ENCODE peak calls at places on chromosomes 4 and X, in four cellular contexts. One of them, this sample, is unnamed.
A peak's percentile ranks its signal among the peaks of the same experiment; 100 is the strongest.

GRCh38 chr4:24382381-24382780 is 202.0 kb downstream of the DHX15 start:
- DNase-seq in nephron progenitor cell: no peak
- DNase-seq in AG09309: no peak
- DNase-seq in foreskin fibroblast: no peak
- DNase-seq in this sample: no peak

GRCh38 chrX:123993326-123993725 is 31.8 kb downstream of the STAG2 start:
- DNase-seq in nephron progenitor cell: no peak
- DNase-seq in AG09309: peak; percentile 14
- DNase-seq in foreskin fibroblast: peak; percentile 64
- DNase-seq in this sample: no peak

GRCh38 chrX:40132751-40133150 is 35.0 kb upstream of the BCOR start:
- DNase-seq in nephron progenitor cell: no peak
- DNase-seq in AG09309: no peak
- DNase-seq in foreskin fibroblast: no peak
- DNase-seq in this sample: no peak

GRCh38 chr4:164087733-164088132 is 593.2 kb downstream of the TMA16 start:
- DNase-seq in nephron progenitor cell: no peak
- DNase-seq in AG09309: no peak
- DNase-seq in foreskin fibroblast: no peak
- DNase-seq in this sample: no peak

GRCh38 chr4:2408401-2408958 is 10.0 kb downstream of the ZFYVE28 start:
- DNase-seq in nephron progenitor cell: no peak
- DNase-seq in AG09309: no peak
- DNase-seq in foreskin fibroblast: no peak
- DNase-seq in this sample: no peak

GRCh38 chr4:82624819-82625218 is 63.0 kb upstream of the TMEM150C start:
- DNase-seq in nephron progenitor cell: no peak
- DNase-seq in AG09309: no peak
- DNase-seq in foreskin fibroblast: peak; percentile 24
- DNase-seq in this sample: no peak

GRCh38 chr4:37453361-37454262 is 209.1 kb downstream of the NWD2 start:
- DNase-seq in nephron progenitor cell: peak; percentile 73
- DNase-seq in AG09309: no peak
- DNase-seq in foreskin fibroblast: peak; percentile 3
- DNase-seq in this sample: peak; percentile 79

GRCh38 chr4:601612-602558 is 23.5 kb upstream of the PDE6B start:
- DNase-seq in nephron progenitor cell: no peak
- DNase-seq in AG09309: no peak
- DNase-seq in foreskin fibroblast: no peak
- DNase-seq in this sample: no peak

GRCh38 chr4:98267498-98267897 is 6.3 kb downstream of the RAP1GDS1 start:
- DNase-seq in nephron progenitor cell: no peak
- DNase-seq in AG09309: no peak
- DNase-seq in foreskin fibroblast: no peak
- DNase-seq in this sample: no peak

GRCh38 chrX:49915352-49916222 is 6.8 kb upstream of the CLCN5 start:
- DNase-seq in nephron progenitor cell: peak; percentile 49
- DNase-seq in AG09309: peak; percentile 28
- DNase-seq in foreskin fibroblast: peak; percentile 24
- DNase-seq in this sample: peak; percentile 32

GRCh38 chr4:3323071-3323481 is 30.3 kb downstream of the RGS12 start:
- DNase-seq in nephron progenitor cell: no peak
- DNase-seq in AG09309: no peak
- DNase-seq in foreskin fibroblast: no peak
- DNase-seq in this sample: no peak

GRCh38 chrX:26871967-26872366 is 591.2 kb downstream of the PPP4R3C start:
- DNase-seq in nephron progenitor cell: no peak
- DNase-seq in AG09309: no peak
- DNase-seq in foreskin fibroblast: no peak
- DNase-seq in this sample: no peak

GRCh38 chrX:75295641-75296040 is 21.8 kb downstream of the UPRT start:
- DNase-seq in nephron progenitor cell: no peak
- DNase-seq in AG09309: no peak
- DNase-seq in foreskin fibroblast: no peak
- DNase-seq in this sample: no peak

GRCh38 chrX:75297508-75297907 is 23.6 kb downstream of the UPRT start:
- DNase-seq in nephron progenitor cell: no peak
- DNase-seq in AG09309: no peak
- DNase-seq in foreskin fibroblast: no peak
- DNase-seq in this sample: no peak

GRCh38 chrX:75303795-75304194 is 29.9 kb downstream of the UPRT start:
- DNase-seq in nephron progenitor cell: no peak
- DNase-seq in AG09309: peak; percentile 39
- DNase-seq in foreskin fibroblast: no peak
- DNase-seq in this sample: no peak

DNA sequence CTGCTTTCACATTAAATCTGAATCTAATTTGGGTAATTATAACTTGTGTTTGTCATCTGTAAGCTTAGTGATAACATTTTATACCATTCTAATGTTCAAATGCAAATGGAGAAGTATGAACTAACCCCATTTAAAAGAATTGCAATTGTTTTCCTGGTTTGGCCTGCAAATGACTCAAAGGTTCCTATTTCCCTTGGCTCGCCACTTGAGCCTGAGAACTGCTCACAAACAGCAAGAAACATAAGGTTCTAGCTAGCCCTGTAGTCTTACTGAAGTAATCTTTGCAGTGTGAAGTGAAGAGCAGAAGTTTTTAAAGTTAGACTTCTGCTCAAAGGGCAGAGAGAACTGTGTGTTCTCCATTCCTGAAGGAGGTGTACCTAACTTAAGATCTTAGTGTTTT is 27.2 kb downstream of the UPRT start:
- DNase-seq in nephron progenitor cell: no peak
- DNase-seq in AG09309: no peak
- DNase-seq in foreskin fibroblast: no peak
- DNase-seq in this sample: no peak
- TF ChIP-seq CTCF in nephron progenitor cell: no peak
- TF ChIP-seq CTCF in AG09309: no peak
- TF ChIP-seq CTCF in foreskin fibroblast: no peak
- TF ChIP-seq CTCF in this sample: no peak

DNA sequence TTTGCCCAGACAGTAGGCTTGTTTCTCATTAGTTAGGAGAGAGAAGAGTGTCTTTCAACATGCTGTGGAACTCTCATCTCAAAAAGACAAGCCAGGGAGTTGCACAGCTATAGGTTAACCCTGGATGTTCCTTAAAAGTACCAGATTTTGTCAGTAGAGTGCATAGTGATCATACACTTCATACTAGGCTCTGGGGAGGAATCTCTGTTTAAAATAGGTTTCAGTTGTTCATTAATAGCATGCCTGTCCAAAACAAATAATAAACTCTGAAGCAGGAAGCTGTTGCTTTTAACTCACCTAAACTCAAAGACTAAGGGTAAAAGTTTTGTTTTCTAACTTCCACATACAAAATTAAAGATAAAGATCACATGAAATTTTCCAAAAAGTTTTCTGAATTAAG is 1948.4 kb downstream of the C4orf33 start:
- DNase-seq in nephron progenitor cell: no peak
- DNase-seq in AG09309: no peak
- DNase-seq in foreskin fibroblast: no peak
- DNase-seq in this sample: no peak
- TF ChIP-seq CTCF in nephron progenitor cell: no peak
- TF ChIP-seq CTCF in AG09309: no peak
- TF ChIP-seq CTCF in foreskin fibroblast: no peak
- TF ChIP-seq CTCF in this sample: no peak

GRCh38 chrX:140050906-140051305 is 85.6 kb upstream of the CXorf66 start:
- DNase-seq in nephron progenitor cell: no peak
- DNase-seq in AG09309: no peak
- DNase-seq in foreskin fibroblast: no peak
- DNase-seq in this sample: no peak
- TF ChIP-seq CTCF in nephron progenitor cell: peak; percentile 47
- TF ChIP-seq CTCF in AG09309: peak; percentile 20
- TF ChIP-seq CTCF in foreskin fibroblast: peak; percentile 10
- TF ChIP-seq CTCF in this sample: peak; percentile 33

DNA sequence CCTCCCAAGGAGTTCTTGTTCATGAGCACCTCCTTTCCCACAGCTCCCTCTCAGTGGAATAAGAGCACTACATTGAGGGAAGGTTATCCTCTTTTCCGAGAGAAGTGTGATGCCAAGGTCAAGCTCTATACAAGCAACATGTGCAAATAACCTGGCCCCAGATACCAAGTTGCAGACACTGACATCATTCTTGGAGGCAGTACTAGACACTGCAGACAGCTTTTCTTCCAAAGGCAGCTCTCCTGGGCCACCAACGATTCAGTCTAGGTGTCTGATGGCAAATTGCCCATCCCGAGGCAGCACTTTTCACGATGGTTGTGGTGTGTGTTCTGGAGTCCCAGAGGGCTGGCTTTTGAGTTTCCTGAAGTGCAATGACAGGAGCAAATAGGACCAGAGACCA is 384.9 kb downstream of the TLL1 start:
- DNase-seq in nephron progenitor cell: no peak
- DNase-seq in AG09309: no peak
- DNase-seq in foreskin fibroblast: no peak
- DNase-seq in this sample: no peak
- TF ChIP-seq CTCF in nephron progenitor cell: no peak
- TF ChIP-seq CTCF in AG09309: no peak
- TF ChIP-seq CTCF in foreskin fibroblast: no peak
- TF ChIP-seq CTCF in this sample: no peak

GRCh38 chrX:13599491-13599890 is 30.1 kb downstream of the EGFL6 start:
- DNase-seq in nephron progenitor cell: no peak
- DNase-seq in AG09309: no peak
- DNase-seq in foreskin fibroblast: no peak
- DNase-seq in this sample: no peak

GRCh38 chrX:13597928-13598327 is 28.5 kb downstream of the EGFL6 start:
- DNase-seq in nephron progenitor cell: no peak
- DNase-seq in AG09309: no peak
- DNase-seq in foreskin fibroblast: no peak
- DNase-seq in this sample: no peak

GRCh38 chrX:13598877-13599276 is 29.5 kb downstream of the EGFL6 start:
- DNase-seq in nephron progenitor cell: no peak
- DNase-seq in AG09309: no peak
- DNase-seq in foreskin fibroblast: no peak
- DNase-seq in this sample: no peak
- TF ChIP-seq CTCF in nephron progenitor cell: no peak
- TF ChIP-seq CTCF in AG09309: peak; percentile 51
- TF ChIP-seq CTCF in foreskin fibroblast: peak; percentile 36
- TF ChIP-seq CTCF in this sample: no peak

GRCh38 chrX:53018627-53019026 is 30.0 kb upstream of the GPR173 start:
- DNase-seq in nephron progenitor cell: no peak
- DNase-seq in AG09309: no peak
- DNase-seq in foreskin fibroblast: no peak
- DNase-seq in this sample: no peak
- TF ChIP-seq CTCF in nephron progenitor cell: no peak
- TF ChIP-seq CTCF in AG09309: no peak
- TF ChIP-seq CTCF in foreskin fibroblast: no peak
- TF ChIP-seq CTCF in this sample: no peak

DNA sequence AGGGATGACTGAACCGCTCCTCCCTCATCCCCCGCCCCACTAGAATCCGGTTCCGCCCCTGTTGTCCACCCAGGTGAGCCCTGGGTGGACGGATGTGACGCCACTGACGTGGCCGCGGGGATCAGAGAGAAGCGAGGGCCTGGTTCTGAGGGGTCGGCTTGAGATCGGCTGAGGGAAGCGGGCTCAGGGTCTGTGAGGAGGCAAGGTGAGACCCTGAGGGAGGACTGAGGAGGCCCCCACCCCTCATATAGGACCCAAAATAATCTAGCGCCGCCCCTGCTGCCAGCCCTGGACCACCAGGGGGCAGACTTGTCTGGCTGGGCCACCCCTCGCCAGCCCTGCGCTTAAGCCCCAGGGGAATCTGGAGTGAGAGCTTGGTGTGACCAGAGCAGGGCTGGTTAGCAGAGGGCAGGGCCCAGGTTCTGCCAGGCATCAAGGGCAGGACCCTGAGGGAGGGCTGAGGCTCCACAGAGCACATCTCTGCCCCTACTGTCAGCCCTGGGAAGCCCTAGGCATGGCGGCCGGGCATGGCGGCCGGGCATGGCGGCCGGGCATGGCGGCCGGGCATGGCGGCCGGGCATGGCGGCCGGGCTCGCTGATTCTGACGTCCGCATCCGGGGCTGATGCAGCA is at the start of gene MAGEA8:
- DNase-seq in nephron progenitor cell: peak; percentile 6
- DNase-seq in AG09309: no peak
- DNase-seq in foreskin fibroblast: no peak
- DNase-seq in this sample: no peak
- TF ChIP-seq CTCF in nephron progenitor cell: no peak
- TF ChIP-seq CTCF in AG09309: peak; percentile 12
- TF ChIP-seq CTCF in foreskin fibroblast: no peak
- TF ChIP-seq CTCF in this sample: no peak

DNA sequence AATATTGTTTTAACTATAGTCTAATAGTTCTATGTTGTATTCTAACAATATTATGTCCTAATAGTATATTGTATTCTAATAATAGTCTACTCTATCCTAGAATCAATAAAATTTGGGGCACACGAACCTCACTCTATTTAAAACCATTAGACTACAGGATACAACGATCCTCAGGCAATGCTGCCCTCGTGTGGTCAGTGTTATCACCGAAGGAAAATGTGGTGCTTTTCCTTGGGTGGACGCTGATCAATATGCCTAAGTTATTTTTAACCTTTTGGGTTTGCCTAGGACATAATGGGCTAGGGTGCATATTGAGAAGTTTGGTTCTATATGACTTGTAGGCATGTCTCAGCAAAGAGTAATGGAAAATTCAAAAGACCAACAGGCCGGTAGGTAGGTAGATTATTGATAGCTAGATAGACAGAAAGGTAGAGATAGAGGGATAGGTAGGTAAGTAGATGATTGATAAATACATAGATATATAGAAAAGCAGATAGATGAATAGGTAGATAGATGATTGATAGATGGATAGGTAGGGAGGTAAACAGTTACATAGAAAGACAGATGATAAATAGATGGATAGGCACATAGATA is 75.1 kb downstream of the PRKX start:
- DNase-seq in nephron progenitor cell: peak; percentile 74
- DNase-seq in AG09309: no peak
- DNase-seq in foreskin fibroblast: peak; percentile 12
- DNase-seq in this sample: peak; percentile 63
- TF ChIP-seq CTCF in nephron progenitor cell: peak; percentile 83
- TF ChIP-seq CTCF in AG09309: peak; percentile 72
- TF ChIP-seq CTCF in foreskin fibroblast: peak; percentile 35
- TF ChIP-seq CTCF in this sample: peak; percentile 66

This sample was measured in glutamatergic neuron.